ENCODE peak calls at places on chromosomes 7 and 10, in eight cellular contexts. Y, V, W, B, N, E, P and F are unnamed samples. For H3K4me1, the result is how much of the 10 kb centered on the place peaks cover.

GRCh38 chr10:24701447-24701846 is 22.2 kb downstream of the ARHGAP21 start:
- DNase-seq in Y (no peak), V (no peak), W (peak), B (no peak), N (no peak), E (no peak), P (no peak), F (no peak)

GRCh38 chr10:30028452-30029045 is 30.8 kb downstream of the JCAD start:
- DNase-seq in Y (no peak), V (no peak), W (peak), B (no peak), N (no peak), E (no peak), P (no peak), F (no peak)

GRCh38 chr7:111089822-111090426 is 1.0 kb upstream of the LRRN3 start:
- DNase-seq in Y (no peak), V (peak), W (peak), B (no peak), N (no peak), E (no peak), P (no peak), F (peak)

GRCh38 chr7:128830231-128831177 is at the start of gene FLNC:
- DNase-seq in Y (peak), V (peak), W (peak), B (peak), N (peak), E (peak), P (no peak), F (peak)

GRCh38 chr7:14988941-14989340 is 86.4 kb upstream of the DGKB start:
- DNase-seq in Y (no peak), V (no peak), W (no peak), B (no peak), N (no peak), E (no peak), P (no peak), F (no peak)

GRCh38 chr10:70592186-70592735 is 10.3 kb downstream of the PRF1 start:
- DNase-seq in Y (no peak), V (no peak), W (no peak), B (no peak), N (no peak), E (no peak), P (no peak), F (no peak)

GRCh38 chr10:53939654-53940053 is 861.4 kb downstream of the PCDH15 start:
- DNase-seq in Y (no peak), V (no peak), W (no peak), B (no peak), N (no peak), E (no peak), P (no peak), F (no peak)

GRCh38 chr10:6406220-6407033 is 173.6 kb downstream of the PRKCQ start:
- DNase-seq in Y (no peak), V (no peak), W (peak), B (no peak), N (no peak), E (no peak), P (no peak), F (no peak)

GRCh38 chr10:69567920-69568319 is 5.3 kb downstream of the NEUROG3 start:
- DNase-seq in Y (no peak), V (peak), W (peak), B (peak), N (peak), E (peak), P (peak), F (peak)

GRCh38 chr10:133422821-133423771 is 1.3 kb downstream of the SPRN start:
- DNase-seq in Y (no peak), V (peak), W (no peak), B (no peak), N (no peak), E (peak), P (peak), F (peak)

GRCh38 chr10:132227851-132228390 is 41.2 kb downstream of the DPYSL4 start:
- DNase-seq in Y (no peak), V (no peak), W (no peak), B (no peak), N (no peak), E (no peak), P (no peak), F (peak)

GRCh38 chr10:124200011-124200410 is 106.6 kb upstream of the CHST15 start:
- DNase-seq in Y (no peak), V (no peak), W (peak), B (no peak), N (no peak), E (no peak), P (no peak), F (peak)

GRCh38 chr7:46068159-46068558 is 147.1 kb upstream of the IGFBP3 start:
- DNase-seq in Y (no peak), V (no peak), W (no peak), B (no peak), N (no peak), E (no peak), P (no peak), F (no peak)

GRCh38 chr10:122336332-122336731 is 38.2 kb upstream of the PLEKHA1 start:
- DNase-seq in Y (no peak), V (no peak), W (no peak), B (no peak), N (no peak), E (no peak), P (no peak), F (no peak)

GRCh38 chr10:132497083-132497680 is 40.4 kb upstream of the INPP5A start:
- DNase-seq in Y (no peak), V (no peak), W (no peak), B (no peak), N (no peak), E (peak), P (peak), F (peak)

GRCh38 chr10:119425881-119426170 is 116.7 kb downstream of the RGS10 start:
- DNase-seq in Y (no peak), V (no peak), W (no peak), B (no peak), N (peak), E (peak), P (no peak), F (peak)

GRCh38 chr10:90047243-90047729 is 345.9 kb downstream of the KIF20B start:
- DNase-seq in Y (no peak), V (no peak), W (no peak), B (no peak), N (no peak), E (no peak), P (no peak), F (no peak)

GRCh38 chr10:73486601-73487000 is 9.2 kb downstream of the PPP3CB start:
- DNase-seq in Y (no peak), V (no peak), W (no peak), B (no peak), N (no peak), E (no peak), P (no peak), F (no peak)

GRCh38 chr7:99210265-99210970 is 2.5 kb upstream of the KPNA7 start:
- DNase-seq in Y (no peak), V (no peak), W (no peak), B (no peak), N (no peak), E (no peak), P (no peak), F (no peak)

GRCh38 chr10:72315054-72315453 is 39.7 kb downstream of the DNAJB12 start:
- DNase-seq in Y (no peak), V (peak), W (no peak), B (no peak), N (no peak), E (no peak), P (peak), F (peak)

GRCh38 chr7:38398725-38399321 is 125.4 kb upstream of the TARP start:
- DNase-seq in Y (peak), V (peak), W (peak), B (peak), N (peak), E (peak), P (peak), F (peak)

GRCh38 chr10:60238408-60239100 is 151.1 kb downstream of the ANK3 start:
- DNase-seq in Y (peak), V (peak), W (peak), B (no peak), N (peak), E (no peak), P (peak), F (peak)

GRCh38 chr10:43452356-43452914 is 15.5 kb downstream of the ZNF487 start:
- DNase-seq in Y (no peak), V (no peak), W (no peak), B (no peak), N (no peak), E (no peak), P (no peak), F (peak)

GRCh38 chr7:92631067-92631829 is 41.1 kb upstream of the FAM133B start:
- DNase-seq in Y (no peak), V (no peak), W (no peak), B (no peak), N (no peak), E (no peak), P (no peak), F (no peak)

GRCh38 chr10:14588084-14588937 is 186.4 kb downstream of the FAM107B start:
- DNase-seq in Y (no peak), V (no peak), W (peak), B (no peak), N (peak), E (no peak), P (peak), F (peak)
- H3K4me1 ChIP-seq in Y (under half), V (under half), W (under half), B (under half), N (under half), E (under half), P (under half), F (under half)

GRCh38 chr10:87940210-87940609 is 76.8 kb downstream of the PTEN start:
- DNase-seq in Y (no peak), V (no peak), W (no peak), B (no peak), N (no peak), E (no peak), P (no peak), F (no peak)
- H3K4me1 ChIP-seq in Y (under half), V (under half), W (under half), B (half or more), N (under half), E (under half), P (under half), F (under half)

DNA sequence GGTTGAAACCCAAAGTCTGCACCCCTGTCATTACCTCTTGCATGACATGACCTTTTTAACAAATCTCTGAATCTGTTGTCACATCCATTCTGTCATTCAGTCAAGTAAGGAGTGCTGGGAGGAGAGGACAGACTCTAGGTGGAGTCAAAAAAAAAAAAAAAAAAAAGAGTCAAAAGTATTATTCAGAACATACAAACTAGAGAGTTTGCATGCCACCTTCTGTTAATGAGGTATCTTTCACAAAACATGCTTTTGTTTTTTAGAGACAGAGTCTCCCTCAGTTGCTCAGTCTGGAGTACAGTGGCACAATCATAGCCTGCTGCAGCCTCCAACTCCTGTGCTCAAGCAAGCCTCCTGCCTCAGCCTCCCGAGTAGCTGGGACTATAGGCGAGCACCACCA is 81.6 kb upstream of the ARMC3 start:
- DNase-seq in Y (no peak), V (no peak), W (no peak), B (no peak), N (no peak), E (no peak), P (no peak), F (no peak)
- H3K4me1 ChIP-seq in Y (under half), V (under half), W (under half), B (under half), N (under half), E (under half), P (under half), F (under half)

DNA sequence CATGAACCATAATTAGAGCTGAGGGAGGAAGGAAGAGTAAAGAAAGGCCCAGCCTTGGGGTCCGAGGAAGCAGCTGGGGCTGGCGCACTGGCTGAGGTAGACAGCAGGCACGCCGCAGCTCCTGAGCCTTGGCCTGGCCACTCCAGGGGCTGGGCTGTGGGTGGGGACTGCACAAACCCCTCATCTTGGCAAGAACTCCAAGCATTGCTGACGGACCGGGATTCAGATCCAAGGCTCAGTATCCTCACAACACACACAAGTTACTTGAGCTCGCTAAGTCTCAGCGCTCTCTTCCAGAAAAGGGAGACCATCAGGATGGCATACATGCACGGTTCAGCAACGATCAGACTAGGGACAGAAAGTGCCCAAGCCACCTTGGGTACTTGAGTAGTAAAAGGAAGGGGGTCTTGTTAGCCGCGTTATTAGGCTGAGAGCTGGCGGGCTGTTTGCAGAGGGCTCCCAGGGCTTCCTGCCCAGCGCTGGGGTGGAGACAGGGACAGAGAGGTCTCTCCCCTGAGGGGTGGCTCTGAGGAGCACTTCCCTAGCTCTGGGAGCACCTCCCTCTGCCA is 4.5 kb downstream of the TNS3 start:
- DNase-seq in Y (no peak), V (no peak), W (peak), B (peak), N (no peak), E (no peak), P (no peak), F (no peak)
- H3K4me1 ChIP-seq in Y (under half), V (under half), W (half or more), B (half or more), N (under half), E (half or more), P (under half), F (half or more)

GRCh38 chr10:79418274-79418673 is 27.1 kb downstream of the ZCCHC24 start:
- DNase-seq in Y (no peak), V (no peak), W (no peak), B (peak), N (no peak), E (no peak), P (no peak), F (peak)

GRCh38 chr10:79417731-79418130 is 27.7 kb downstream of the ZCCHC24 start:
- DNase-seq in Y (no peak), V (no peak), W (no peak), B (peak), N (no peak), E (no peak), P (no peak), F (peak)

GRCh38 chr10:79416578-79417255 is 28.7 kb downstream of the ZCCHC24 start:
- DNase-seq in Y (no peak), V (no peak), W (no peak), B (peak), N (no peak), E (no peak), P (no peak), F (no peak)

GRCh38 chr10:79415736-79416577 is 29.5 kb downstream of the ZCCHC24 start:
- DNase-seq in Y (no peak), V (no peak), W (no peak), B (peak), N (no peak), E (no peak), P (no peak), F (peak)

GRCh38 chr10:79417266-79417665 is 28.2 kb downstream of the ZCCHC24 start:
- DNase-seq in Y (no peak), V (no peak), W (no peak), B (peak), N (no peak), E (no peak), P (no peak), F (peak)
- H3K4me1 ChIP-seq in Y (under half), V (under half), W (under half), B (under half), N (under half), E (half or more), P (under half), F (under half)